ENCODE peak calls at places on chromosomes 11 and 22, in eight cellular contexts. I is A549, U is neural progenitor cell, D is IMR-90, K is PC-3, W is MM.1S, S is thoracic aorta, O is PC-9. C is an unnamed sample. For H3K9me3, the result is how much of the 10 kb centered on the place peaks cover.

GRCh38 chr11:9753031-9753430 is 89.2 kb downstream of the SWAP70 start:
- DNase-seq in S (no peak), W (no peak), I (no peak), O (no peak), U (no peak), K (peak), D (peak), C (no peak)

GRCh38 chr11:35786918-35787557 is 124.5 kb downstream of the TRIM44 start:
- DNase-seq in W (no peak), O (no peak), I (no peak), K (no peak), D (peak), S (no peak), U (no peak), C (no peak)

GRCh38 chr11:73223998-73224730 is 6.1 kb downstream of the P2RY2 start:
- DNase-seq in K (no peak), S (no peak), W (no peak), O (no peak), I (no peak), U (no peak), D (no peak), C (no peak)

GRCh38 chr22:36457688-36458450 is 23.6 kb downstream of the TXN2 start:
- DNase-seq in D (no peak), S (no peak), W (no peak), O (peak), I (no peak), U (no peak), K (no peak), C (no peak)

GRCh38 chr22:29762263-29762662 is 4.5 kb downstream of the ZMAT5 start:
- DNase-seq in D (no peak), K (peak), U (no peak), O (peak), S (no peak), W (no peak), I (peak), C (no peak)

GRCh38 chr11:41950470-41951143 is 491.2 kb upstream of the LRRC4C start:
- DNase-seq in D (no peak), O (no peak), W (peak), S (no peak), U (peak), K (no peak), I (no peak), C (no peak)

GRCh38 chr11:126268708-126269579 is at the start of the genes FOXRED1 and SRPRA:
- DNase-seq in K (peak), S (peak), I (peak), W (peak), D (peak), O (peak), U (peak), C (peak)

GRCh38 chr22:25039255-25039654 is 86.7 kb downstream of the KIAA1671 start:
- DNase-seq in U (no peak), K (no peak), I (no peak), D (no peak), S (no peak), W (no peak), O (no peak), C (no peak)

GRCh38 chr22:41442240-41442792 is 4.3 kb downstream of the TOB2 start:
- DNase-seq in U (no peak), S (no peak), W (no peak), D (no peak), O (no peak), K (no peak), I (no peak), C (no peak)

GRCh38 chr11:114180301-114181055 is 115.7 kb upstream of the NNMT start:
- DNase-seq in D (no peak), U (peak), W (peak), I (peak), S (no peak), K (peak), O (no peak), C (no peak)

GRCh38 chr11:43779306-43779705 is 98.8 kb downstream of the HSD17B12 start:
- DNase-seq in S (no peak), K (no peak), W (no peak), O (no peak), U (no peak), D (no peak), I (no peak), C (no peak)

GRCh38 chr11:90594658-90595057 is 371.8 kb upstream of the CHORDC1 start:
- DNase-seq in D (no peak), S (no peak), U (no peak), O (no peak), W (no peak), K (peak), I (peak), C (no peak)

GRCh38 chr11:1640076-1640946 is 10.7 kb downstream of the KRTAP5-5 start:
- DNase-seq in K (peak), I (peak), D (no peak), O (no peak), S (no peak), W (peak), U (peak), C (peak)

GRCh38 chr11:92322225-92322624 is 97.6 kb downstream of the FAT3 start:
- DNase-seq in K (peak), U (no peak), S (no peak), D (peak), O (no peak), W (peak), I (no peak), C (no peak)

GRCh38 chr11:110599207-110599606 is 113.0 kb downstream of the ARHGAP20 start:
- DNase-seq in W (no peak), D (no peak), U (no peak), K (no peak), S (no peak), I (no peak), O (no peak), C (no peak)

GRCh38 chr11:33949201-33949913 is 57.5 kb upstream of the LMO2 start:
- DNase-seq in U (no peak), K (no peak), S (no peak), W (no peak), I (no peak), O (no peak), D (no peak), C (no peak)

GRCh38 chr11:32231909-32232493 is 141.1 kb downstream of the RCN1 start:
- DNase-seq in W (peak), K (peak), S (no peak), I (peak), U (peak), O (no peak), D (peak), C (no peak)

GRCh38 chr11:13896175-13896989 is 66.1 kb upstream of the SPON1 start:
- DNase-seq in O (no peak), I (no peak), K (no peak), D (no peak), S (no peak), U (no peak), W (no peak), C (no peak)

GRCh38 chr11:112396092-112396491 is 135.4 kb upstream of the PLET1 start:
- DNase-seq in D (no peak), W (no peak), S (no peak), I (no peak), K (no peak), U (no peak), O (no peak), C (no peak)

GRCh38 chr11:31958086-31958735 is 132.7 kb upstream of the RCN1 start:
- DNase-seq in U (peak), I (peak), D (peak), S (no peak), O (peak), W (peak), K (peak), C (peak)

GRCh38 chr11:18698341-18699268 is at the start of gene TMEM86A:
- DNase-seq in S (peak), K (peak), O (peak), W (peak), D (peak), I (peak), U (peak), C (peak)

GRCh38 chr11:127470485-127470884 is 469.9 kb upstream of the KIRREL3 start:
- DNase-seq in W (peak), U (peak), K (peak), S (no peak), I (peak), O (no peak), D (no peak), C (no peak)

GRCh38 chr22:22086501-22087158 is 104.0 kb upstream of the TOP3B start:
- DNase-seq in O (no peak), I (no peak), D (peak), S (no peak), U (no peak), W (no peak), K (no peak), C (no peak)

GRCh38 chr11:118524757-118525465 is 2.4 kb upstream of the TTC36 start:
- DNase-seq in K (no peak), W (no peak), I (no peak), O (no peak), U (no peak), D (no peak), S (no peak), C (no peak)

GRCh38 chr22:36365020-36365411 is 22.8 kb downstream of the MYH9 start:
- DNase-seq in D (peak), I (peak), U (peak), S (peak), W (no peak), K (peak), O (peak), C (peak)

GRCh38 chr11:59429924-59430516 is 3.8 kb upstream of the OR5A2 start:
- DNase-seq in I (peak), S (no peak), K (peak), W (peak), D (peak), O (peak), U (peak), C (no peak)

GRCh38 chr11:82045748-82046457 is 687.8 kb downstream of the FAM181B start:
- DNase-seq in O (no peak), U (no peak), W (no peak), S (no peak), D (no peak), K (no peak), I (no peak), C (no peak)

GRCh38 chr11:11384829-11385228 is 31.8 kb upstream of the CSNK2A3 start:
- DNase-seq in O (no peak), U (no peak), D (no peak), I (no peak), K (no peak), W (no peak), S (no peak), C (no peak)

GRCh38 chr11:62494246-62494645 is 52.4 kb downstream of the AHNAK start:
- DNase-seq in I (no peak), S (no peak), D (no peak), W (no peak), O (no peak), K (no peak), U (no peak), C (no peak)

GRCh38 chr11:62500066-62501035 is 46.3 kb downstream of the AHNAK start:
- DNase-seq in D (no peak), U (no peak), O (peak), W (no peak), S (no peak), K (peak), I (no peak), C (no peak)

GRCh38 chr11:62498492-62499286 is 47.9 kb downstream of the AHNAK start:
- DNase-seq in O (no peak), S (no peak), D (no peak), U (no peak), K (no peak), W (no peak), I (no peak), C (no peak)

GRCh38 chr11:62496676-62497075 is 49.9 kb downstream of the AHNAK start:
- DNase-seq in O (no peak), I (no peak), S (no peak), K (no peak), D (no peak), W (no peak), U (no peak), C (no peak)

DNA sequence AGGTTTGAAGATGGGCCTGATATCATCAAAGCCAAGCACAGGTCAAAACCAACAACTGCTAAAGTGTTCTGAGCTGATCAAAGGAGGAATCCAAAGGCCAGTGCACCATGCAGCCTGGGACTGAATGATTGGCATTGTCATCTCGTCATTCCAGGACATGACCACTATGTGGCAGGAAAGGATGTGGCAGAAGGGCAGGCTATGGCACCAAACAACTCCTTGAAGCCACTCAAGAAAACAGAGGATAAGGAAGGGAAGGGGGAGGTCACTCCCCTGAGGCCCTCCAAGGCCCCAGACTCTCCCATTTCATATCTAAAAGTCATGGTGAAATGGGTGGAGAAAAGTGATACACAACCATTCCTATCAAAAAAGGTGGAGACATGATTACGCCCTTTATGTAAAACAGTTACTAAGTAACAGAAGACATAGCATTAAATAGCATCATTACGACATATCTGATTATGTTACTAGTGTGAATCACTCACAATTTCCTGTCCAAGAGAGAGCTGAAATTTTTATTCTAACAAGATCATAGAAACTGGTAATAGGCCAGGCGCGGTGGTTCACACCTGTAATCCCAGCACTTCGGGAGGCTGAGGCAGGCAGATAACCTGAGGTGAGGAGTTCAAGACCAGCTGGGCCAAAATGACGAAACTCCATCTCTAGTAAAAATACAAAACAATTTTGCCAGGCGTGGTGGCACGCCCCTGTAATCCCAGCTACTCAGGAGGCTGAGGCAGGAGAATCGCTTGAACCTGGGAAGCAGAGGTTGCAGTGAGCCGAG is 49.3 kb downstream of the AHNAK start:
- DNase-seq in O (peak), D (peak), W (no peak), U (peak), K (peak), S (no peak), I (peak), C (no peak)
- TF ChIP-seq CTCF in O (peak), D (peak), W (peak), U (peak), K (peak), S (no peak), I (peak), C (peak)

GRCh38 chr22:19885841-19886592 is 31.3 kb upstream of the GNB1L start:
- DNase-seq in K (no peak), U (no peak), W (no peak), S (no peak), I (no peak), D (no peak), O (no peak), C (no peak)
- H3K27ac ChIP-seq in K (no peak), U (no peak), W (no peak), S (peak), I (no peak), D (peak), O (no peak), C (peak)

DNA sequence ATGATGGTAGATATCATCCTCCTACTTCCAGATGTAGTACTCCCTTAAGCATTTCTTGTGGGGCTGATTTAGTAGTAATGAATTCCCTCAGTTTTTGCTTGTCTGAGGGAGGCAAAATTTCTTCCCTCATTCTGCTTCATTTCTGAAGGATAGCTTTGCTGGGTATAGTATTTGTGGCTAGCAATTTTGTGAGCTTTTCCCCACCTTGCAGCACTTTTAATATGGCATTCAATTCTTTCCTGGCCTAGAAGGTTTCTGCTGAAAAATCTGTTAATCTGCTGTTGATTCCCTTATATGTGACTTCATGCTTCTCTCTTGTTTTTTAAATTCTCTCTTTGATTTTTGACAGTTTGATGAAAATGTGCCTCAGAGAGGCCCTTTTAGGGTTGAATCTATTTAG is 50.4 kb downstream of the KCNQ1OT1 start:
- DNase-seq in S (no peak), U (no peak), O (no peak), D (no peak), I (no peak), W (no peak), K (no peak), C (no peak)
- H3K9me3 ChIP-seq in S (half or more), U (under half), O (half or more), D (half or more), I (half or more), W (under half), K (under half), C (half or more)

DNA sequence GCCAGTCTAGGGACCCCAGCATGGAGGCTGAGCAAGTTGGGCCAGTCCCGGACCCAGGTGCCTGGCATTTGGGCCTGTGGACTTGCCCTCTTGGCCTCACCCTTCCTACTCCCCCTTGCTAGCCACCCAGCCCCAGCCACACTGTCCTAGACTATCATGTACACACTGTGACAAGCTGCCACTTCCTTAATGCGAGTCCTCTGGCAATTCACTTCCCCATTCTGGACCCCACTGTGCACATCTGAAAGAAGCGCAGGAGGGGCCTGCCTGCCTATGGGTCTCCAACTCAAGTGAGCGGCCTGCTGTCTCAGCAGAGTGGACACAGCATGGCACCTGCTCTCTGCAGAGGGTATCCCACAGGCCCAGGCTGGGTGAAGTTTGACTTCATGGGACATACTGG is 68.5 kb upstream of the LMO1 start:
- DNase-seq in K (no peak), D (no peak), I (no peak), W (no peak), U (no peak), S (no peak), O (no peak), C (no peak)
- TF ChIP-seq CTCF in K (no peak), D (no peak), I (no peak), W (no peak), U (no peak), S (no peak), O (no peak), C (no peak)

GRCh38 chr22:37744589-37744988 is 47.7 kb downstream of the TRIOBP start:
- DNase-seq in D (no peak), K (no peak), W (no peak), S (no peak), I (no peak), O (no peak), U (no peak), C (no peak)

GRCh38 chr22:37745548-37746365 is 48.9 kb downstream of the TRIOBP start:
- DNase-seq in W (peak), S (peak), O (peak), I (peak), K (peak), U (peak), D (peak), C (peak)

GRCh38 chr22:37747715-37748100 is 50.9 kb downstream of the TRIOBP start:
- DNase-seq in W (no peak), S (no peak), D (no peak), K (no peak), U (no peak), I (no peak), O (no peak), C (no peak)

GRCh38 chr22:37747090-37747714 is 50.4 kb downstream of the TRIOBP start:
- DNase-seq in I (peak), S (no peak), D (peak), O (peak), W (no peak), U (peak), K (peak), C (no peak)

DNA sequence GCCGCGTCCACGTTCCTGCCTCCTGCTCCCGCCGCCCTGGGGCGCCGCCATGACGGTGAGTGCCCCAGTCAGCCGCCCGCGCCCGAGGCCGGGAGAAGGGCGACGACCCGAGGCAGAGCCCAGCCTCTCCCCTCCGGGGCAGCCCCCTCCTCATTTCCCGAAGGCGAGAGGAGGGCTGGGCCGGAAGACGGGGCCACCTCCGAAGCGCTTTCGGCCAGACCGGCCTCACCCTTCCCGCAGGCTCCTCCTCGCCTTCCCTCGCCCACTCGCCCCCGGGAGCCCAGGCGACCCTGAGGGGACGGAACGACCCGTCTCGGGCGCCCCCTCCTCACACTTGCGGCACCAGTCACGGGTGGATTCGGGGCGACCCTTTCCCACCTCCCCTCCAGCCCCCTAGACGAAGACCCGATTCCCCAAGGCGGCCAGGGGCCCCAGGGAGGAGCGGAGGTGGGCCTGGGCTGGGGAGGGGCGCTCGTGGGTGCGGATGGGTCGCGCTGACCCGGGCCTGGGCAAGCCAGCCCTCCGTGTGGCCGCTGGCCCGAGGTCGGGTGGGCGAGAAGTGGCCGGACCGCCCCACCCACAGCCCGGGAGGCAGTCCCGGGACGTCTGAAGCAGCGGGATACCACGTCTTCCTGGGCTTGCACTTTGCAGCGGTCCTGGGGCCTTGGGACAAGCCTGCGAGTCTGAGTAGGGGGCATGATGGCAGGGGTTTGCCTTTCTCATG is 49.7 kb downstream of the TRIOBP start:
- DNase-seq in I (no peak), S (no peak), U (peak), O (no peak), K (no peak), W (no peak), D (no peak), C (peak)
- H3K27ac ChIP-seq in I (peak), S (peak), U (no peak), O (peak), K (peak), W (no peak), D (peak), C (no peak)

GRCh38 chr11:133711545-133711944 is 133.8 kb downstream of the SPATA19 start:
- DNase-seq in S (no peak), D (no peak), W (no peak), I (no peak), U (no peak), O (no peak), K (no peak), C (no peak)

GRCh38 chr11:133713844-133714243 is 131.5 kb downstream of the SPATA19 start:
- DNase-seq in K (no peak), O (no peak), D (no peak), I (no peak), U (no peak), S (no peak), W (no peak), C (no peak)

GRCh38 chr11:133712235-133712634 is 133.1 kb downstream of the SPATA19 start:
- DNase-seq in W (no peak), D (no peak), U (no peak), I (no peak), O (no peak), K (no peak), S (no peak), C (no peak)

GRCh38 chr11:133714471-133715375 is 130.6 kb downstream of the SPATA19 start:
- DNase-seq in O (no peak), W (no peak), U (peak), I (no peak), K (no peak), S (no peak), D (no peak), C (no peak)

GRCh38 chr11:133713406-133713805 is 131.9 kb downstream of the SPATA19 start:
- DNase-seq in U (no peak), I (no peak), S (no peak), W (no peak), K (no peak), O (no peak), D (no peak), C (no peak)
- H3K9me3 ChIP-seq in U (under half), I (under half), S (under half), W (under half), K (under half), O (under half), D (half or more), C (under half)